ENCODE peak calls at places on chromosomes 1 and 21, in five cellular contexts. C, Y, R, W and G are unnamed samples.

GRCh38 chr1:229631148-229631547 is 5.1 kb downstream of the URB2 start:
- DNase-seq in C (no peak), Y (no peak), R (no peak), W (no peak), G (no peak)

GRCh38 chr1:113320972-113321680 is 69.2 kb upstream of the MAGI3 start:
- DNase-seq in C (peak), Y (no peak), R (no peak), W (peak), G (peak)

GRCh38 chr21:45630066-45630694 is 13.3 kb upstream of the PCBP3 start:
- DNase-seq in C (no peak), Y (no peak), R (no peak), W (no peak), G (no peak)

GRCh38 chr21:44938976-44939531 is 775 bp upstream of the SLX9 start:
- DNase-seq in C (no peak), Y (no peak), R (no peak), W (no peak), G (no peak)

GRCh38 chr1:219419135-219419534 is 193.8 kb downstream of the ZC3H11B start:
- DNase-seq in C (no peak), Y (no peak), R (no peak), W (no peak), G (no peak)

GRCh38 chr1:8666394-8667167 is 150.9 kb downstream of the RERE start:
- DNase-seq in C (no peak), Y (no peak), R (no peak), W (peak), G (no peak)

GRCh38 chr1:30804822-30805221 is 47.2 kb upstream of the LAPTM5 start:
- DNase-seq in C (no peak), Y (no peak), R (no peak), W (no peak), G (no peak)

GRCh38 chr1:28807046-28807445 is 4.9 kb upstream of the OPRD1 start:
- DNase-seq in C (no peak), Y (no peak), R (no peak), W (no peak), G (no peak)

GRCh38 chr21:44582980-44583799 is 2.8 kb upstream of the KRTAP10-5 start:
- DNase-seq in C (no peak), Y (no peak), R (no peak), W (no peak), G (no peak)

GRCh38 chr21:32861871-32862270 is 90.3 kb upstream of the PAXBP1 start:
- DNase-seq in C (no peak), Y (no peak), R (no peak), W (peak), G (no peak)

GRCh38 chr1:21294266-21295058 is 4.2 kb upstream of the ECE1 start:
- DNase-seq in C (no peak), Y (peak), R (no peak), W (peak), G (no peak)

GRCh38 chr1:94773931-94774422 is 46.2 kb upstream of the SLC44A3 start:
- DNase-seq in C (peak), Y (no peak), R (no peak), W (peak), G (peak)

GRCh38 chr1:240093120-240093961 is 1.7 kb downstream of the FMN2 start:
- DNase-seq in C (peak), Y (peak), R (peak), W (peak), G (no peak)

GRCh38 chr1:189787201-189787600 is 690.5 kb downstream of the BRINP3 start:
- DNase-seq in C (no peak), Y (no peak), R (peak), W (peak), G (no peak)

GRCh38 chr1:224755586-224755985 is 139.5 kb downstream of the CNIH3 start:
- DNase-seq in C (no peak), Y (no peak), R (no peak), W (no peak), G (no peak)

GRCh38 chr21:45877821-45878469 is 103.6 kb upstream of the COL6A1 start:
- DNase-seq in C (no peak), Y (no peak), R (no peak), W (no peak), G (no peak)